ENCODE peak calls at places on chromosomes 1 and 21, in four cellular contexts. One of them, this sample, is unnamed.
A peak's percentile ranks its signal among the peaks of the same experiment; 100 is the strongest.

GRCh38 chr1:31984419-31985347 is 29.0 kb upstream of the KHDRBS1 start:
- DNase-seq in mammary epithelial cell: peak; percentile 65
- DNase-seq in tibial artery: no peak
- DNase-seq in heart right ventricle: no peak
- DNase-seq in this sample: no peak

GRCh38 chr1:165854101-165854845 is 26.9 kb downstream of the UCK2 start:
- DNase-seq in mammary epithelial cell: peak; percentile 74
- DNase-seq in tibial artery: no peak
- DNase-seq in heart right ventricle: no peak
- DNase-seq in this sample: no peak

GRCh38 chr1:179251675-179252074 is 22.2 kb upstream of the ABL2 start:
- DNase-seq in mammary epithelial cell: peak; percentile 25
- DNase-seq in tibial artery: no peak
- DNase-seq in heart right ventricle: no peak
- DNase-seq in this sample: no peak

GRCh38 chr1:9731561-9731960 is 80.0 kb downstream of the PIK3CD start:
- DNase-seq in mammary epithelial cell: no peak
- DNase-seq in tibial artery: no peak
- DNase-seq in heart right ventricle: no peak
- DNase-seq in this sample: no peak

GRCh38 chr1:58823481-58824010 is 39.7 kb upstream of the JUN start:
- DNase-seq in mammary epithelial cell: peak; percentile 88
- DNase-seq in tibial artery: no peak
- DNase-seq in heart right ventricle: no peak
- DNase-seq in this sample: no peak

GRCh38 chr21:45364464-45365185 is 40.3 kb upstream of the COL18A1 start:
- DNase-seq in mammary epithelial cell: peak; percentile 12
- DNase-seq in tibial artery: peak; percentile 68
- DNase-seq in heart right ventricle: no peak
- DNase-seq in this sample: no peak

GRCh38 chr1:165408518-165408917 is 36.4 kb downstream of the RXRG start:
- DNase-seq in mammary epithelial cell: peak; percentile 30
- DNase-seq in tibial artery: no peak
- DNase-seq in heart right ventricle: no peak
- DNase-seq in this sample: no peak

GRCh38 chr1:220784751-220785150 is 2.0 kb upstream of the MTARC1 start:
- DNase-seq in mammary epithelial cell: no peak
- DNase-seq in tibial artery: no peak
- DNase-seq in heart right ventricle: no peak
- DNase-seq in this sample: no peak

GRCh38 chr1:51520700-51521248 is 1.7 kb upstream of the EPS15 start:
- DNase-seq in mammary epithelial cell: no peak
- DNase-seq in tibial artery: no peak
- DNase-seq in heart right ventricle: no peak
- DNase-seq in this sample: no peak

GRCh38 chr1:29291756-29292155 is 55.4 kb downstream of the PTPRU start:
- DNase-seq in mammary epithelial cell: no peak
- DNase-seq in tibial artery: no peak
- DNase-seq in heart right ventricle: no peak
- DNase-seq in this sample: no peak

GRCh38 chr1:31712625-31713024 is 8.8 kb upstream of the COL16A1 start:
- DNase-seq in mammary epithelial cell: no peak
- DNase-seq in tibial artery: peak; percentile 61
- DNase-seq in heart right ventricle: peak; percentile 35
- DNase-seq in this sample: no peak

GRCh38 chr21:34336756-34337391 is 26.9 kb upstream of the KCNE2 start:
- DNase-seq in mammary epithelial cell: no peak
- DNase-seq in tibial artery: no peak
- DNase-seq in heart right ventricle: no peak
- DNase-seq in this sample: no peak

GRCh38 chr1:45554198-45554597 is 3.6 kb downstream of the AKR1A1 start:
- DNase-seq in mammary epithelial cell: no peak
- DNase-seq in tibial artery: no peak
- DNase-seq in heart right ventricle: no peak
- DNase-seq in this sample: no peak

GRCh38 chr1:54476231-54477109 is 70.3 kb upstream of the SSBP3 start:
- DNase-seq in mammary epithelial cell: no peak
- DNase-seq in tibial artery: no peak
- DNase-seq in heart right ventricle: no peak
- DNase-seq in this sample: no peak

GRCh38 chr1:19706136-19706535 is 41.5 kb downstream of the HTR6 start:
- DNase-seq in mammary epithelial cell: no peak
- DNase-seq in tibial artery: no peak
- DNase-seq in heart right ventricle: no peak
- DNase-seq in this sample: no peak

GRCh38 chr21:33767236-33767635 is 124.9 kb downstream of the ITSN1 start:
- DNase-seq in mammary epithelial cell: no peak
- DNase-seq in tibial artery: no peak
- DNase-seq in heart right ventricle: no peak
- DNase-seq in this sample: no peak

GRCh38 chr1:54377040-54377691 is 29.0 kb downstream of the SSBP3 start:
- DNase-seq in mammary epithelial cell: no peak
- DNase-seq in tibial artery: no peak
- DNase-seq in heart right ventricle: no peak
- DNase-seq in this sample: no peak

GRCh38 chr1:155000475-155000724 is 2.2 kb upstream of the ZBTB7B start:
- DNase-seq in mammary epithelial cell: no peak
- DNase-seq in tibial artery: peak; percentile 49
- DNase-seq in heart right ventricle: no peak
- DNase-seq in this sample: no peak

GRCh38 chr1:85224734-85225623 is 24.2 kb upstream of the SYDE2 start:
- DNase-seq in mammary epithelial cell: peak; percentile 60
- DNase-seq in tibial artery: no peak
- DNase-seq in heart right ventricle: peak; percentile 27
- DNase-seq in this sample: no peak

GRCh38 chr1:155080250-155081228 is 1.9 kb downstream of the EFNA3 start:
- DNase-seq in mammary epithelial cell: no peak
- DNase-seq in tibial artery: no peak
- DNase-seq in heart right ventricle: peak; percentile 19
- DNase-seq in this sample: no peak

GRCh38 chr1:24351918-24352637 is 32.9 kb downstream of the GRHL3 start:
- DNase-seq in mammary epithelial cell: peak; percentile 55
- DNase-seq in tibial artery: no peak
- DNase-seq in heart right ventricle: no peak
- DNase-seq in this sample: no peak

GRCh38 chr21:46665566-46665965 is 30.1 kb downstream of the PRMT2 start:
- DNase-seq in mammary epithelial cell: no peak
- DNase-seq in tibial artery: no peak
- DNase-seq in heart right ventricle: no peak
- DNase-seq in this sample: no peak

GRCh38 chr1:67713071-67713806 is 28.2 kb downstream of the GADD45A start:
- DNase-seq in mammary epithelial cell: peak; percentile 85
- DNase-seq in tibial artery: no peak
- DNase-seq in heart right ventricle: no peak
- DNase-seq in this sample: no peak

DNA sequence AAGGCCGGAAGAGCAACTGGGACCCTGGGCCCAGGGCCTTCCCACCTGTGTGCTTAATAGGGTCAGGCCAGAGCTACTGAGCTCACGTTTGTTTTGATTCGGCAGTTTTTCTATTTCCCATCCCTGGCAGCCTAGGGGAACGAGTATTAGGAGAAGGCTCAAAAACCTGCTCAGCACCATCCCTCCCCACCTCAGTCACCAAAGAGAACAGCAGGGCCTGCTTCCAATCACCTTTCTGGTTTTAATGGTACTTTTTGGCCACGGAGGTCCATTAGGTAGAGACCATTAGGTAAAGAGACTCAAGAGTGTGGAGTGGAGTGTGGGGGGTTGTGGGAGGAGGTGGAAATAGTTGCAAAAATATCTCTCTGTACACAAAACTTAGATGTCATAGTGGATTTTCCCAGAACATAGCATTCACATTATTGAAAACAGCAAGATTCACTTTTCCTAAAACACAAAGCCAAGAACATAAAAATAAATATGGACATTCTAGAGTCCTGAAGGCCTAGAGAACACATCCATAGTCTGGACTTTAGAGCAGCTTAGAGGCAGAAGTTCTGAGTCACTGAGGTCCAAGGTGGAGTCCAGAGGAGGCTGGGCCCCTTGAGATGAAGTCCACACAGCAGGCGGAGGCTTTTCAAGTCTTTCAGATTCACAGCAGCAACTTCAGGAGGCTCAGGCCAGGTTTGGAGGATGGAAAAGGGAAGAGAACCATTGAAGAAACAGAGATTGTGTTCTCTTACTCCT is 19.5 kb downstream of the NUAK2 start:
- DNase-seq in mammary epithelial cell: no peak
- DNase-seq in tibial artery: no peak
- DNase-seq in heart right ventricle: no peak
- DNase-seq in this sample: no peak
- H3K4me3 ChIP-seq in mammary epithelial cell: no peak overlapping the region
- H3K4me3 ChIP-seq in tibial artery: no peak overlapping the region
- H3K4me3 ChIP-seq in heart right ventricle: no peak overlapping the region
- H3K4me3 ChIP-seq in this sample: no peak overlapping the region

GRCh38 chr1:161188381-161188780 is 10.5 kb downstream of the ADAMTS4 start:
- DNase-seq in mammary epithelial cell: no peak
- DNase-seq in tibial artery: no peak
- DNase-seq in heart right ventricle: no peak
- DNase-seq in this sample: no peak

GRCh38 chr1:161191971-161192370 is 6.9 kb downstream of the ADAMTS4 start:
- DNase-seq in mammary epithelial cell: no peak
- DNase-seq in tibial artery: no peak
- DNase-seq in heart right ventricle: no peak
- DNase-seq in this sample: no peak

GRCh38 chr1:161190962-161191521 is 7.8 kb downstream of the ADAMTS4 start:
- DNase-seq in mammary epithelial cell: no peak
- DNase-seq in tibial artery: no peak
- DNase-seq in heart right ventricle: no peak
- DNase-seq in this sample: no peak

GRCh38 chr1:161187311-161187710 is 10.0 kb upstream of the B4GALT3 start:
- DNase-seq in mammary epithelial cell: no peak
- DNase-seq in tibial artery: no peak
- DNase-seq in heart right ventricle: no peak
- DNase-seq in this sample: no peak

DNA sequence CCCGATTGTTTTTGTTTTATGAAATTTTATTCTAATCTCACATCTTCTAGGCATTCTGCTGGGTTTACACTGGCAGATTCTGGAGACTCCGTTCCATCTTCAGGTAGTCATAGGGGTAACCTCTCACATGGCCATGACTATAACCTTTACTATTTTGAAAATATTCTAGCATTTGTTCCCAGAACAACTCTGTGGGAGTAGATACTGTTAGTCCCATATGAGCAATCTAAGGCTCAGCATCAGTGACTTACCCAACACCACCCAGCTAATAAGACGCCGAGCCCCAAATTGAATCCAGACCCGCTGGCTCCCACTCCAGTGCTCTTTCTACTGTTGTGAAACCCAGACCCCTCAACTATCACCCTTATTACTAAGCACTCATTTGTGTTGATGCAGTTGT is 9.8 kb downstream of the ADAMTS4 start:
- DNase-seq in mammary epithelial cell: no peak
- DNase-seq in tibial artery: no peak
- DNase-seq in heart right ventricle: no peak
- DNase-seq in this sample: no peak
- H3K4me1 ChIP-seq in mammary epithelial cell: peaks cover 3% of the 10 kb centered on the region
- H3K4me1 ChIP-seq in tibial artery: no peaks in the 10 kb centered on the region
- H3K4me1 ChIP-seq in heart right ventricle: peaks cover 47% of the 10 kb centered on the region
- H3K4me1 ChIP-seq in this sample: peaks cover 6% of the 10 kb centered on the region

DNA sequence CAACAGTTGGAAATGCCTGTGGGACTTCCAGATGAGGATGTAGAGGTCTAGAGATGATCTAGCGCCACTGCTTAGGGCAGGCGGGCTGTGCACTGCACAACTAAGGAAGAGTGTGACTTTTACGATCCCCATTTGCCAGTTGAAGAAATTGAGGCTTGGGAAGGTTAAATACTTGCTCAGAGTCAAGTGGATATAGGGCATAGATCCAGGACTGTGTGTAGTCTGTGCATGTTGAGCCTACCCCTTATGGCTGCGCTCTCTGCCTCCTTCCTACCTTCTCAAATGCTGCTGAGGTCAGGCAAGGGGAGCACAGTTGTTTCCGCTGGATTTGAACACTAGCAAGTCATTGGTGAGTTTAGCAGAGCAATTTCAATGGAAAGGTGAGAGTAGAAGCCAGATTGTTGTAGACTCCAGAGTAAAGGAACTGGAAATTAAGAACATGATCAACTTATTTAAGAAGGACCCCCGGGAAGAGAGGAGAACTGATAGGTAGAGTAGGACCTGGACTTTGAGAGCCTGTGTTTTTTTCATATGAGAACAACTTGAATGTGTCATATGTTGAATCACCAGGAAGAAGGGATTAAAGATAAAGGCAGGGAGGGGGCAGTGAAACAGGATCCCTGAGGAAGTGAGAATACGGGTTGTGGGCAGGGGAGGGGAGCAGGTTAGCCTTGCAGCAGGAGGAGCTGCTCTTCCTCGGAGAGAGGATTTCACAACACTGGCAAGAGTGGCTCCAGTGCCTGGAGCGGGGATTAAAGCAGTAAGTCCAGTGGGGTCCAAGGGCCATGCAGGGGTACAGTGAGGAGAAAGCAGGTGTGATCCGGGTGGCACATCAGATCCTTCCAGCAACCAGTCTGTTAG is 2.7 kb downstream of the CAPN2 start:
- DNase-seq in mammary epithelial cell: peak; percentile 93
- DNase-seq in tibial artery: peak; percentile 42
- DNase-seq in heart right ventricle: no peak
- DNase-seq in this sample: no peak
- H3K4me3 ChIP-seq in mammary epithelial cell: peak overlapping the region; percentile 88
- H3K4me3 ChIP-seq in tibial artery: no peak overlapping the region
- H3K4me3 ChIP-seq in heart right ventricle: peak overlapping the region; percentile 97
- H3K4me3 ChIP-seq in this sample: peak overlapping the region; percentile 44

GRCh38 chr1:91806146-91806545 is 79.8 kb downstream of the TGFBR3 start:
- DNase-seq in mammary epithelial cell: no peak
- DNase-seq in tibial artery: no peak
- DNase-seq in heart right ventricle: no peak
- DNase-seq in this sample: no peak

GRCh38 chr1:91805343-91805801 is 80.6 kb downstream of the TGFBR3 start:
- DNase-seq in mammary epithelial cell: no peak
- DNase-seq in tibial artery: no peak
- DNase-seq in heart right ventricle: no peak
- DNase-seq in this sample: no peak

GRCh38 chr1:91806777-91807700 is 78.9 kb downstream of the TGFBR3 start:
- DNase-seq in mammary epithelial cell: no peak
- DNase-seq in tibial artery: no peak
- DNase-seq in heart right ventricle: no peak
- DNase-seq in this sample: no peak

GRCh38 chr1:91809267-91809666 is 76.7 kb downstream of the TGFBR3 start:
- DNase-seq in mammary epithelial cell: no peak
- DNase-seq in tibial artery: no peak
- DNase-seq in heart right ventricle: no peak
- DNase-seq in this sample: no peak

DNA sequence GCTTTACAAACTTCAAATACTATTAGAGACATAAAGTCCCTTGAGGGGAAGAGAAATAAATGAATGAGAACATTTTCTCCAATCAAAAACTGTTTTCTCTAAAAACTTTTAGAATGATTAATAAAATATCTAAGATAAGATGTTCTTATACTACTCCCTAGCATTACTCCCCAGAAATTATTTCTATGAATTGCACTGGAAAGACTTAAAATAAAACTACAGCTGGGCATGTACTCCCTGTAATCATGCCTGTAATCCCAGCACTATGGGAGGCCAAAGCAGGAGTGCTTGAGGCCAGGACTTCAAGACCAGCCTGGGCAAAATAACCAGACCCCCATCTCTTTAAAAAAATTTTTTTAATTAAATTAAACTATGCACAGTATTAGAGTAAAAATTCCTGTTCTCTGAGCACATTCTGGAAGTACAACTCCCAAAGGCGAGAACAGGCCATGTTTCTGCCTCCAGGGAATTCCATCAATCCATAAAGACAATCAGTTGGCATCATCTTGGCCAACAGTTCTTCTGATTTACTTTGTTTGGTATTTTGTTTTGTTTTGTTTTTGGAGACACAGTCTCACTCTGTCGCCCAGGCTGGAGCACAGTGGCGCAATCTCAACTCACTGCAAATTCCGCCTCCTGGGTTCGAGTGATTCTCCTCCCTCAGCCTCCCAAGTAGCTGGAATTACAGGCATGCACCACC is 77.9 kb downstream of the TGFBR3 start:
- DNase-seq in mammary epithelial cell: no peak
- DNase-seq in tibial artery: no peak
- DNase-seq in heart right ventricle: no peak
- DNase-seq in this sample: no peak
- H3K4me1 ChIP-seq in mammary epithelial cell: peaks cover 9% of the 10 kb centered on the region
- H3K4me1 ChIP-seq in tibial artery: no peaks in the 10 kb centered on the region
- H3K4me1 ChIP-seq in heart right ventricle: peaks cover 51% of the 10 kb centered on the region
- H3K4me1 ChIP-seq in this sample: peaks cover 7% of the 10 kb centered on the region

This sample was measured in thoracic aorta.